ENCODE peak calls at places on chromosomes 5 and 9, in four cellular contexts. U, Q, P and R are unnamed samples.

GRCh38 chr9:134180786-134181647 is 16.7 kb upstream of the RNU6ATAC start:
- DNase-seq in P (no peak), Q (no peak), U (no peak), R (no peak)

GRCh38 chr9:34547960-34548603 is 25.3 kb upstream of the ENHO start:
- DNase-seq in P (no peak), Q (peak), U (peak), R (no peak)

GRCh38 chr5:143874312-143874711 is 62.4 kb downstream of the HMHB1 start:
- DNase-seq in Q (no peak), P (no peak), U (no peak), R (no peak)

GRCh38 chr5:21774791-21775190 is 1078.4 kb downstream of the CDH12 start:
- DNase-seq in U (peak), Q (peak), P (no peak), R (peak)

GRCh38 chr5:120817044-120817985 is 353.2 kb downstream of the PRR16 start:
- DNase-seq in Q (peak), U (peak), P (peak), R (no peak)

GRCh38 chr9:124257865-124258764 is at the start of gene NEK6:
- DNase-seq in Q (peak), U (peak), P (peak), R (no peak)

GRCh38 chr5:181189962-181190710 is 14.9 kb downstream of the TRIM7 start:
- DNase-seq in Q (peak), P (no peak), U (no peak), R (no peak)

GRCh38 chr5:67196537-67197059 is at the start of gene CD180:
- DNase-seq in P (no peak), Q (no peak), U (no peak), R (no peak)

GRCh38 chr9:98786750-98787510 is 9.4 kb downstream of the ANKS6 start:
- DNase-seq in P (no peak), U (no peak), Q (no peak), R (no peak)

GRCh38 chr5:148145916-148146315 is 22.4 kb upstream of the SPINK14 start:
- DNase-seq in Q (peak), P (no peak), U (peak), R (no peak)

GRCh38 chr5:80192507-80193241 is 63.2 kb downstream of the SERINC5 start:
- DNase-seq in P (no peak), U (peak), Q (no peak), R (no peak)

GRCh38 chr9:109771084-109771483 is 8.9 kb upstream of the PALM2AKAP2 start:
- DNase-seq in P (no peak), U (peak), Q (peak), R (peak)

GRCh38 chr9:122307925-122308324 is 43.2 kb downstream of the MRRF start:
- DNase-seq in P (no peak), Q (no peak), U (peak), R (no peak)

GRCh38 chr9:61671276-61671973 is 481.6 kb downstream of the SPATA31A7 start:
- DNase-seq in U (no peak), Q (peak), P (no peak), R (no peak)

GRCh38 chr9:5886114-5886939 is 4.4 kb upstream of the MLANA start:
- DNase-seq in U (peak), P (no peak), Q (peak), R (peak)

GRCh38 chr5:88724201-88724600 is 158.8 kb downstream of the MEF2C start:
- DNase-seq in U (peak), P (no peak), Q (no peak), R (no peak)

GRCh38 chr5:78621269-78621871 is 27.2 kb downstream of the LHFPL2 start:
- DNase-seq in P (no peak), U (no peak), Q (no peak), R (no peak)

GRCh38 chr5:130198927-130199326 is 294.7 kb downstream of the CHSY3 start:
- DNase-seq in P (no peak), U (peak), Q (no peak), R (no peak)

GRCh38 chr5:40603378-40603777 is 76.3 kb upstream of the PTGER4 start:
- DNase-seq in U (peak), P (no peak), Q (peak), R (peak)

GRCh38 chr9:114954986-114955623 is 24.7 kb upstream of the TNFSF8 start:
- DNase-seq in P (no peak), Q (no peak), U (no peak), R (no peak)

GRCh38 chr5:147481857-147482256 is 28.0 kb downstream of the DPYSL3 start:
- DNase-seq in U (peak), P (no peak), Q (peak), R (no peak)

GRCh38 chr5:62450259-62450658 is 37.7 kb downstream of the IPO11 start:
- DNase-seq in U (no peak), P (no peak), Q (no peak), R (no peak)

GRCh38 chr9:77843088-77843985 is 188.3 kb downstream of the GNAQ start:
- DNase-seq in U (no peak), P (no peak), Q (no peak), R (no peak)

GRCh38 chr5:170639221-170639925 is 135.6 kb downstream of the KCNIP1 start:
- DNase-seq in P (no peak), U (no peak), Q (no peak), R (no peak)

GRCh38 chr5:53603009-53603687 is 42.7 kb downstream of the NDUFS4 start:
- DNase-seq in U (peak), Q (no peak), P (no peak), R (no peak)

GRCh38 chr9:24416136-24416535 is 129.6 kb downstream of the IZUMO3 start:
- DNase-seq in Q (no peak), U (no peak), P (no peak), R (no peak)

GRCh38 chr5:135264451-135265445 is 134.3 kb downstream of the MACROH2A1 start:
- DNase-seq in P (no peak), Q (no peak), U (no peak), R (no peak)

GRCh38 chr5:179293276-179293675 is 52.0 kb downstream of the ADAMTS2 start:
- DNase-seq in U (no peak), Q (no peak), P (no peak), R (no peak)

GRCh38 chr9:878239-878638 is 36.7 kb downstream of the DMRT1 start:
- DNase-seq in U (no peak), P (no peak), Q (no peak), R (no peak)

GRCh38 chr5:149697001-149697400 is 33.1 kb upstream of the PPARGC1B start:
- DNase-seq in U (peak), P (no peak), Q (peak), R (no peak)